ENCODE peak calls at places on chromosomes 6 and 20, in seven cellular contexts. M is HS-27A; U is HEK293T; C is activated T-cell treated with anti-CD3 and anti-CD28 coated beads for 1 hour; V is activated T-helper 1 cell treated with anti-CD3 and anti-CD28 coated beads, Interleukin-12 subunit alpha, Interleukin-12 subunit beta, Interleukin-2, Interleukin-4 antibody, amounts not matched to agents 30 ng/mL and 10 ng/mL and 1 ng/mL, durations not matched to agents 14 hours and 24 hours and 36 hours; N is HepG2; I is AG20443. E is an unnamed sample.

GRCh38 chr20:57195023-57195758 is 71.2 kb downstream of the BMP7 start:
- DNase-seq in M (no peak), U (no peak), C (no peak), V (no peak), N (no peak), I (peak; percentile 91), E (no peak)

GRCh38 chr6:54737247-54737646 is 109.3 kb upstream of the FAM83B start:
- DNase-seq in M (no peak), U (peak; percentile 23), C (no peak), V (no peak), N (peak; percentile 28), I (peak; percentile 9), E (no peak)

GRCh38 chr20:45041464-45042337 is 59.2 kb downstream of the KCNS1 start:
- DNase-seq in M (no peak), U (no peak), C (no peak), V (no peak), N (no peak), I (peak; percentile 11), E (no peak)

GRCh38 chr20:58749979-58750378 is 57.4 kb downstream of the NPEPL1 start:
- DNase-seq in M (no peak), U (no peak), C (no peak), V (no peak), N (no peak), I (no peak), E (no peak)

GRCh38 chr6:147063469-147064031 is 140.7 kb upstream of the STXBP5 start:
- DNase-seq in M (peak; percentile 71), U (no peak), C (no peak), V (no peak), N (peak; percentile 70), I (peak; percentile 73), E (no peak)

GRCh38 chr6:2900221-2900807 is 2.8 kb downstream of the SERPINB9 start:
- DNase-seq in M (no peak), U (no peak), C (no peak), V (no peak), N (no peak), I (no peak), E (peak; percentile 44)

GRCh38 chr20:61830241-61830930 is 235.3 kb downstream of the TAF4 start:
- DNase-seq in M (no peak), U (no peak), C (no peak), V (no peak), N (no peak), I (no peak), E (no peak)

GRCh38 chr6:145274083-145274482 is 461.2 kb downstream of the EPM2A start:
- DNase-seq in M (no peak), U (no peak), C (no peak), V (no peak), N (no peak), I (no peak), E (no peak)

GRCh38 chr6:53044071-53044470 is 21.1 kb upstream of the FBXO9 start:
- DNase-seq in M (no peak), U (no peak), C (no peak), V (no peak), N (no peak), I (no peak), E (peak; percentile 55)

GRCh38 chr6:119110601-119111548 is 32.4 kb upstream of the FAM184A start:
- DNase-seq in M (peak; percentile 26), U (peak; percentile 66), C (peak; percentile 6), V (peak; percentile 31), N (peak; percentile 69), I (peak; percentile 58), E (no peak)

GRCh38 chr20:50762045-50762422 is 30.7 kb downstream of the PARD6B start:
- DNase-seq in M (no peak), U (no peak), C (no peak), V (no peak), N (no peak), I (no peak), E (peak; percentile 13)

GRCh38 chr6:44531447-44532015 is 144.0 kb downstream of the CDC5L start:
- DNase-seq in M (no peak), U (no peak), C (no peak), V (no peak), N (no peak), I (no peak), E (no peak)

GRCh38 chr20:52076164-52076563 is 115.4 kb downstream of the ZFP64 start:
- DNase-seq in M (no peak), U (no peak), C (no peak), V (no peak), N (no peak), I (no peak), E (no peak)

GRCh38 chr20:39047417-39047985 is 85.4 kb downstream of the DHX35 start:
- DNase-seq in M (no peak), U (no peak), C (no peak), V (no peak), N (no peak), I (no peak), E (no peak)